ENCODE peak calls at places on chromosomes 16 and 17, in eight cellular contexts. G, H, V, Q, Z, R, A and J are unnamed samples.
A peak's percentile ranks its signal among the peaks of the same experiment; 100 is the strongest.

GRCh38 chr16:87002717-87003413 is 314.3 kb downstream of the C16orf95 start:
- DNase-seq in G (no peak), H (no peak), V (no peak), Q (no peak), Z (no peak), R (no peak), A (no peak), J (no peak)

GRCh38 chr16:5504028-5504758 is 406.6 kb upstream of the EEF2KMT start:
- DNase-seq in G (peak; percentile 33), H (no peak), V (peak; percentile 14), Q (peak; percentile 12), Z (no peak), R (no peak), A (no peak), J (no peak)

GRCh38 chr17:35433075-35433894 is 985 bp upstream of the SLFN12 start:
- DNase-seq in G (no peak), H (peak; percentile 93), V (peak; percentile 52), Q (peak; percentile 96), Z (peak; percentile 87), R (peak; percentile 53), A (peak; percentile 15), J (peak; percentile 68)

GRCh38 chr17:39979021-39979660 is 1.5 kb upstream of the PSMD3 start:
- DNase-seq in G (no peak), H (no peak), V (no peak), Q (peak; percentile 99), Z (no peak), R (no peak), A (no peak), J (no peak)

GRCh38 chr17:82226170-82226808 is 2.6 kb upstream of the SLC16A3 start:
- DNase-seq in G (no peak), H (no peak), V (no peak), Q (no peak), Z (no peak), R (no peak), A (no peak), J (no peak)

GRCh38 chr17:38605852-38606645 is at the start of gene SRCIN1:
- DNase-seq in G (peak; percentile 59), H (peak; percentile 84), V (peak; percentile 91), Q (no peak), Z (peak; percentile 70), R (peak; percentile 12), A (no peak), J (peak; percentile 72)

GRCh38 chr16:56493131-56493530 is 26.7 kb downstream of the BBS2 start:
- DNase-seq in G (no peak), H (no peak), V (no peak), Q (no peak), Z (no peak), R (no peak), A (no peak), J (no peak)

GRCh38 chr16:71927383-71927782 is 32.1 kb downstream of the IST1 start:
- DNase-seq in G (no peak), H (peak; percentile 39), V (no peak), Q (peak; percentile 64), Z (no peak), R (no peak), A (no peak), J (no peak)

GRCh38 chr17:4710693-4711634 is 532 bp downstream of the ARRB2 start:
- DNase-seq in G (no peak), H (no peak), V (no peak), Q (no peak), Z (no peak), R (peak; percentile 21), A (no peak), J (no peak)

GRCh38 chr17:13865650-13866049 is 203.7 kb upstream of the COX10 start:
- DNase-seq in G (no peak), H (no peak), V (no peak), Q (no peak), Z (no peak), R (no peak), A (no peak), J (no peak)

GRCh38 chr17:57945999-57946797 is 9.0 kb downstream of the CUEDC1 start:
- DNase-seq in G (no peak), H (no peak), V (no peak), Q (peak; percentile 46), Z (no peak), R (no peak), A (no peak), J (no peak)

GRCh38 chr16:1181715-1182671 is 29.1 kb downstream of the CACNA1H start:
- DNase-seq in G (no peak), H (no peak), V (peak; percentile 74), Q (peak; percentile 91), Z (peak; percentile 57), R (no peak), A (no peak), J (no peak)

GRCh38 chr16:81684901-81685300 is 94.2 kb upstream of the PLCG2 start:
- DNase-seq in G (no peak), H (no peak), V (no peak), Q (no peak), Z (no peak), R (no peak), A (no peak), J (no peak)

GRCh38 chr17:18851206-18851605 is 6.7 kb upstream of the PRPSAP2 start:
- DNase-seq in G (no peak), H (no peak), V (no peak), Q (no peak), Z (no peak), R (no peak), A (no peak), J (no peak)

GRCh38 chr17:67947325-67947813 is 48.9 kb downstream of the C17orf58 start:
- DNase-seq in G (no peak), H (no peak), V (no peak), Q (no peak), Z (no peak), R (no peak), A (no peak), J (no peak)

GRCh38 chr16:79269211-79269863 is 331.2 kb downstream of the MAF start:
- DNase-seq in G (no peak), H (no peak), V (peak; percentile 47), Q (no peak), Z (no peak), R (no peak), A (no peak), J (no peak)